ENCODE peak calls at places on chromosomes 1 and 21, in six cellular contexts. O is GM12878, I is GM10248, F is HFFc6, Z is uterus, K is prostate gland. R is an unnamed sample.

GRCh38 chr1:204295666-204296065 is 64.1 kb downstream of the PLEKHA6 start:
- DNase-seq in O (no peak), I (no peak), F (no peak), Z (no peak), K (no peak), R (no peak)

GRCh38 chr1:176559474-176560390 is 96.8 kb downstream of the PAPPA2 start:
- DNase-seq in O (no peak), I (peak), F (peak), Z (peak), K (peak), R (peak)

GRCh38 chr1:90706437-90707362 is 10.4 kb downstream of the BARHL2 start:
- DNase-seq in O (no peak), I (no peak), F (no peak), Z (no peak), K (no peak), R (no peak)

GRCh38 chr1:90357980-90358379 is 359.1 kb downstream of the BARHL2 start:
- DNase-seq in O (peak), I (no peak), F (no peak), Z (no peak), K (no peak), R (no peak)

GRCh38 chr1:11764519-11764918 is 2.5 kb downstream of the C1orf167 start:
- DNase-seq in O (no peak), I (no peak), F (no peak), Z (no peak), K (no peak), R (no peak)

GRCh38 chr1:112011231-112011630 is 21.8 kb upstream of the KCND3 start:
- DNase-seq in O (no peak), I (no peak), F (peak), Z (peak), K (no peak), R (peak)

GRCh38 chr1:36083635-36084501 is at the start of gene TEKT2:
- DNase-seq in O (no peak), I (peak), F (no peak), Z (no peak), K (no peak), R (peak)

GRCh38 chr1:63319069-63320023 is 3.0 kb upstream of the FOXD3 start:
- DNase-seq in O (no peak), I (no peak), F (no peak), Z (no peak), K (no peak), R (no peak)

GRCh38 chr1:92118826-92119225 is 38.7 kb downstream of the BTBD8 start:
- DNase-seq in O (no peak), I (no peak), F (no peak), Z (no peak), K (no peak), R (peak)

GRCh38 chr1:224377676-224378006 is 21.0 kb downstream of the CNIH4 start:
- DNase-seq in O (peak), I (peak), F (peak), Z (no peak), K (no peak), R (peak)

GRCh38 chr1:228098323-228098931 is 4.7 kb downstream of the C1orf35 start:
- DNase-seq in O (no peak), I (peak), F (no peak), Z (no peak), K (no peak), R (no peak)

GRCh38 chr1:31238986-31239613 is 587 bp downstream of the NKAIN1 start:
- DNase-seq in O (no peak), I (no peak), F (no peak), Z (no peak), K (no peak), R (no peak)

GRCh38 chr21:33541105-33541711 is 709 bp downstream of the GART start:
- DNase-seq in O (peak), I (no peak), F (no peak), Z (no peak), K (no peak), R (peak)

GRCh38 chr1:171257207-171258052 is 9.1 kb downstream of the FMO1 start:
- DNase-seq in O (no peak), I (no peak), F (peak), Z (peak), K (peak), R (peak)

GRCh38 chr1:94863297-94863911 is 43.2 kb downstream of the SLC44A3 start:
- DNase-seq in O (no peak), I (no peak), F (peak), Z (peak), K (peak), R (peak)

GRCh38 chr1:87632232-87632631 is 303.6 kb downstream of the LMO4 start:
- DNase-seq in O (no peak), I (no peak), F (no peak), Z (no peak), K (no peak), R (no peak)

GRCh38 chr1:9822897-9823692 is 670 bp downstream of the CLSTN1 start:
- DNase-seq in O (no peak), I (no peak), F (no peak), Z (peak), K (no peak), R (peak)

GRCh38 chr1:226549094-226549936 is 751 bp downstream of the STUM start:
- DNase-seq in O (no peak), I (peak), F (no peak), Z (peak), K (no peak), R (no peak)

GRCh38 chr1:153386500-153386901 is 4.4 kb downstream of the S100A8 start:
- DNase-seq in O (no peak), I (no peak), F (no peak), Z (no peak), K (no peak), R (no peak)

GRCh38 chr1:66413139-66413755 is 120.7 kb upstream of the SGIP1 start:
- DNase-seq in O (no peak), I (no peak), F (no peak), Z (no peak), K (no peak), R (no peak)

GRCh38 chr1:62082456-62083363 is 111.9 kb upstream of the L1TD1 start:
- DNase-seq in O (no peak), I (peak), F (peak), Z (peak), K (peak), R (peak)
- TF ChIP-seq CTCF in O (peak), I (peak), F (peak), Z (peak), K (peak), R (peak)

DNA sequence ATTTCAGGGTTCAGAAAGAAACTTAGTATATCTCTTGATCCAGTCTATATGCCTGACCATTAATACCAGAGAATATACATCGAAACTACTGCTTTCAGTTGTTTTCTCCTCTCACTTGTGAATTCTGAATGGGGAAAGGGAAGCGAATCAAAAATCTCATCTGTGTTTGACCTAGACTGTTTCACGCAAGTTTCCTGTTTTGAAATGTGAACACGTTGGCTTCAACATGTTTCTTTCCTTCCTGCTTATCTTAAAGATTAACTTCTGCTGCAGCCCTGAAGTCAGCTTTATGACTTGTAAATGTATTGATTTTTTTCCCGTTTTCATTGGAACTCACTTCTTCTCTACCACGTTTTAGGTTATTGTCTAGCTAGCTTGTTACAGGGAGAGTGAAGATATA is 49.9 kb downstream of the SNX27 start:
- DNase-seq in O (no peak), I (no peak), F (no peak), Z (no peak), K (no peak), R (no peak)
- TF ChIP-seq CTCF in O (no peak), I (no peak), F (no peak), Z (no peak), K (no peak), R (no peak)

DNA sequence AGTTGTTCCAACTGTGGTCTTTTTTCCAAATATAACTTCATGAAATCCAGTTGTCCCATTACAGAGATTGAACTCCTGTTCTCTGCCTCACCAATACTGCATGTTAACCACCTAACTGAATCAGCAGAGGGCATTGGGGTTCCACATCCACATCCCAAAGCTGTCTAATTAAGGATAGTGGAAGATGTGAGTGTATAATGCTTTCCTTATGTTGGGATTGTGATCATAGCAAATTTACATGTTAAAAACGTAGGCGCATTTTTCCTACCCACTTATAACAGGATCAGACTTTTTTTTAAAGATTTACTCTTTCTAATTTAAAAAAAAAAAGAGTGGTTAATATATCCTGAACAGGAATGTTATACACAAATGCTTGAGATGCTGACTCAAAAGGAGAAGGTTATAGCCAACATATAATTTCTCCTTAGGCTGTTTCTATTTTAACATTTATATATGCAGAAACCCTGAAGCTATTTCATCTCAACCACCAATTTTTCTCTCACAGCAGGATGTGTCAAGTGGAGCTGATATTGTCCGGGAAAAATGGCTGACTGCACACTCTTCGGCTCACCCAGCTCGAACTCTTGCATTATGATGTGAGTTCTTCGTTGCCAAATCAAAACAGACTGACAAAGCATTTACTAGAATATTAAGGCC is 40.3 kb downstream of the RGS5 start:
- DNase-seq in O (no peak), I (no peak), F (peak), Z (no peak), K (no peak), R (peak)
- TF ChIP-seq CTCF in O (no peak), I (no peak), F (peak), Z (no peak), K (no peak), R (no peak)

DNA sequence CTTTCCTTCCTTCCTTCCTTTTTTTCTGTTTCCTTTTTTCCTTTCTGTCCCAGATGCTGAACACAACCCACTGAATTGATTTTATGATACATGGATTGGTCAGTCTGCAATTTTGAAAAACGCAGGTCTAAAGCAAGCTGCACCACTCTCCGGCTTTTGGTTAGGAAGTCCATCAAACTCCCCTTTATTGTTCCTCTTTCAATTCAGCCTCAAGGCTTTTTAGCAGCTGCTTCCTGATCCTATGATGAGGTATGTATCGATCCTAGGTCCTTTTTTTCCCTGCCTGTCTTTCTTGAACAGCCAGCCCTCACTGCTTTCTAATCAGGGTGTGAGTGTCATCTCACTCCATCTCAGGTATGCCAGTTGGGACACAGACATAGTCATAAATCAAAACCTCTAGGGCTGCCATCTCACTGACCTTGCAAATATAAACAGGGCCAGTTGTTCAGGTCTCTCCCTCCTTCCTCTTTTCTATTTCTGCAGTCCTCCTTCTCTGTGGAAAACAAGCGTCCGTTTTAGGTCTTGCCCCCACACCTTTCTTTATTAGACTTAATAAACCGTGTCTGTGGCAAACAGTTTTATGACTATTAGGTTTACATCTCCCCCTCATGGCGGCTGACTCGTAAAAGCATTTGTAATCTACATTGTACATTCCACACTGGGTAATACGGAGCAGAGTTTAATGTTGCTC is 11.4 kb downstream of the STYXL2 start:
- DNase-seq in O (no peak), I (no peak), F (no peak), Z (no peak), K (no peak), R (no peak)
- TF ChIP-seq CTCF in O (no peak), I (peak), F (no peak), Z (no peak), K (no peak), R (no peak)

GRCh38 chr1:201795066-201795465 is 33.9 kb upstream of the IPO9 start:
- DNase-seq in O (no peak), I (no peak), F (peak), Z (no peak), K (no peak), R (peak)
- TF ChIP-seq CTCF in O (peak), I (peak), F (peak), Z (peak), K (no peak), R (peak)

GRCh38 chr1:195604287-195604686 is 1004.0 kb downstream of the KCNT2 start:
- DNase-seq in O (no peak), I (no peak), F (peak), Z (no peak), K (no peak), R (no peak)

GRCh38 chr1:195606483-195606882 is 1001.8 kb downstream of the KCNT2 start:
- DNase-seq in O (no peak), I (no peak), F (no peak), Z (no peak), K (no peak), R (no peak)

GRCh38 chr1:195608883-195609282 is 999.4 kb downstream of the KCNT2 start:
- DNase-seq in O (no peak), I (no peak), F (no peak), Z (no peak), K (no peak), R (no peak)
- TF ChIP-seq CTCF in O (no peak), I (no peak), F (peak), Z (no peak), K (no peak), R (no peak)

DNA sequence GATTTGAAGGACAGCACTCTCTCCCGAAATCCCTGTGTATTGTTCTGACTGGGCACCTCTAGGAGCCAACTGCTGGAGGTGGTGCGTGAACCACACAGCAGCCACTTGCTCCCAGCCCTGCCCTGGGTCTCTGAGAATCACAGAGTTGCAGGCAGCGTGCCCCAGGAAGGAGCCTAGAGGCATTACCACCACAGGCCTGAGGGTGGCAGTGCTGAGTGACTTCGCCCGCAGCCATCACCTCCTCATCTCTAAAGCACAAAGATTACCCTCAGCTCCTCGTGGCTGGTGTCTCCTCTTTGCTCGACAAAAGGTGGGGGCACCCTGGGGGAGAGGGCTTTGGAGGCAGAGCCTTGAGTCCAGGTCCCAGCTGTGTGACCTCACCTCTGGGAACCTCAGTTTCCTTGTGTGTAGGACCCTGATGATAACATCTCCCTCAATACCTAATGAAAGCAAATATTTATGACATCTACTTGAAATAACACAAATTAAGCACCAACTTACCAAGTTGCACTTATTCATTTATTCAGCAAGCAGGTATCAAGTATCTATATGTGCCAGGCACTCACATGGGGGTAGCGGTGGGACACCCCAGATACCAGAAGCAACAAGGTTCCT is 86.3 kb downstream of the VWA5B1 start:
- DNase-seq in O (no peak), I (peak), F (peak), Z (peak), K (no peak), R (peak)
- TF ChIP-seq CTCF in O (peak), I (peak), F (peak), Z (peak), K (peak), R (peak)

DNA sequence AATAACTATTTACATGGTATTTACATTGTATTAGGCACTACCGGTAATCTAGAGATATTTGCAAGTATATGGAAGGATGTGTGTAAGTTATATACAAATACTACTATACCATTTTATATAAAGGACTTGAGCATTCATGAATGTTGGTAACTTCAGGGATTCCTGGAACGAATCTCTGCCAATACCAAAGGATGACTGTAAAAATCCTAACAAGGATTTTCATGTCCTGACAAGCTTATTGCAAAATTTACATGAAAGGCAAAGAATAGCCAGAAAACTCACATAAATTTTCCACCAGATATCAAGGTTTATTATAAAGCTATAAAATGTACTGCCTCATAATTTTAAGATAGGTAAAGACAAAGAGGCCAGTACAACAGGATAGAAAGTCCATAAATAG is 325.2 kb upstream of the NRIP1 start:
- DNase-seq in O (no peak), I (no peak), F (no peak), Z (no peak), K (no peak), R (no peak)
- TF ChIP-seq CTCF in O (no peak), I (no peak), F (no peak), Z (no peak), K (no peak), R (no peak)

R was measured in cardiac fibroblast.